ENCODE peak calls at places on chromosomes 5 and 9, in eight cellular contexts. C is GM13977; O is lung microvascular endothelial cell; J is NCI-H187 treated with DMSO at 0.1 percent for 48 hours; D is cardiac fibroblast; K is colonic mucosa; L is stimulated activated CD8-positive, alpha-beta memory T cell treated with anti-CD3 and anti-CD28 coated beads, Interleukin-15, amount 100 ng/mL, for 24 hours; U is activated T-cell treated with anti-CD3 and anti-CD28 coated beads, Interleukin-2, amount 50 U/mL, for 24 hours. S is an unnamed sample.

GRCh38 chr9:3371842-3372241 is 154.0 kb downstream of the RFX3 start:
- DNase-seq in U (no peak), K (no peak), O (no peak), C (no peak), L (no peak), J (no peak), D (no peak), S (no peak)

GRCh38 chr9:115923903-115924668 is 229.5 kb upstream of the PAPPA start:
- DNase-seq in D (peak), L (no peak), C (no peak), U (no peak), K (peak), J (no peak), O (peak), S (peak)

GRCh38 chr5:130183115-130183514 is 278.9 kb downstream of the CHSY3 start:
- DNase-seq in K (no peak), U (no peak), D (no peak), C (no peak), J (no peak), O (no peak), L (no peak), S (no peak)

GRCh38 chr9:104608336-104608735 is 2.9 kb upstream of the OR13C2 start:
- DNase-seq in L (no peak), O (no peak), U (no peak), J (no peak), K (no peak), C (no peak), D (peak), S (no peak)

GRCh38 chr9:94847486-94847885 is 121.0 kb downstream of the AOPEP start:
- DNase-seq in J (no peak), K (no peak), O (peak), U (no peak), C (no peak), D (peak), L (no peak), S (peak)

GRCh38 chr5:34898258-34898895 is 16.9 kb downstream of the RAD1 start:
- DNase-seq in D (peak), C (peak), K (peak), O (peak), L (peak), J (peak), U (peak), S (peak)

GRCh38 chr9:90783552-90783951 is 18.1 kb upstream of the SYK start:
- DNase-seq in O (no peak), K (no peak), D (no peak), C (no peak), L (no peak), J (no peak), U (no peak), S (no peak)

GRCh38 chr9:92665836-92666235 is 4.1 kb downstream of the IPPK start:
- DNase-seq in J (no peak), U (no peak), O (no peak), C (no peak), L (no peak), D (no peak), K (no peak), S (no peak)

GRCh38 chr5:123875444-123876264 is 363.7 kb downstream of the CSNK1G3 start:
- DNase-seq in K (peak), U (no peak), J (no peak), D (no peak), O (no peak), C (no peak), L (no peak), S (no peak)

GRCh38 chr9:98837516-98837915 is 30.0 kb downstream of the GALNT12 start:
- DNase-seq in K (no peak), C (no peak), U (no peak), O (no peak), L (no peak), J (no peak), D (no peak), S (no peak)

GRCh38 chr5:151686673-151687378 is at the start of gene SPARC:
- DNase-seq in C (no peak), O (peak), U (no peak), K (peak), J (no peak), L (no peak), D (peak), S (peak)

GRCh38 chr9:128684325-128685021 is 4.5 kb upstream of the SET start:
- DNase-seq in U (peak), K (peak), D (peak), C (peak), J (no peak), O (peak), L (peak), S (peak)

GRCh38 chr5:3428355-3428754 is 167.3 kb upstream of the IRX1 start:
- DNase-seq in L (no peak), K (no peak), D (no peak), C (no peak), J (no peak), U (no peak), O (no peak), S (no peak)

GRCh38 chr9:137138701-137139467 is at the start of gene GRIN1:
- DNase-seq in J (no peak), K (no peak), U (peak), L (no peak), O (peak), C (peak), D (no peak), S (no peak)

GRCh38 chr9:121921444-121921843 is 171.7 kb downstream of the TTLL11 start:
- DNase-seq in D (no peak), U (no peak), L (no peak), J (no peak), K (no peak), O (no peak), C (no peak), S (no peak)

GRCh38 chr5:155839251-155840037 is 487.5 kb upstream of the SGCD start:
- DNase-seq in L (no peak), K (no peak), J (no peak), D (no peak), C (no peak), U (no peak), O (no peak), S (no peak)

GRCh38 chr9:133247632-133248031 is 27.4 kb downstream of the ABO start:
- DNase-seq in O (no peak), J (no peak), K (no peak), D (no peak), L (no peak), C (no peak), U (no peak), S (no peak)

GRCh38 chr5:74166064-74166463 is 474.5 kb downstream of the ENC1 start:
- DNase-seq in C (no peak), D (peak), J (no peak), K (no peak), L (no peak), U (no peak), O (peak), S (peak)

GRCh38 chr5:93289915-93290314 is 291.1 kb downstream of the NR2F1-AS1 start:
- DNase-seq in L (no peak), D (no peak), K (no peak), O (no peak), U (no peak), C (no peak), J (no peak), S (no peak)